ENCODE peak calls at places on chromosomes 16 and 17, in ten cellular contexts. X, D, R, Q, K, I, H, C, V and Y are unnamed samples.
A peak's percentile ranks its signal among the peaks of the same experiment; 100 is the strongest.

GRCh38 chr16:66511615-66512500 is 38.1 kb downstream of the TK2 start:
- DNase-seq in D (no peak), Q (no peak), K (peak; percentile 94), C (no peak), I (no peak), R (no peak), V (no peak), H (no peak), X (no peak), Y (peak; percentile 70)

GRCh38 chr17:33121756-33122155 is 130.1 kb downstream of the SPACA3 start:
- DNase-seq in D (no peak), K (no peak), H (no peak), C (no peak), X (no peak), Q (no peak), I (no peak), R (no peak), V (no peak), Y (no peak)

GRCh38 chr17:29577778-29578211 is 9.3 kb downstream of the TP53I13 start:
- DNase-seq in C (no peak), H (no peak), V (no peak), X (no peak), K (peak; percentile 24), I (no peak), R (no peak), D (no peak), Q (peak; percentile 64), Y (no peak)

GRCh38 chr17:63786117-63786516 is 12.1 kb downstream of the DDX42 start:
- DNase-seq in V (no peak), H (no peak), D (no peak), K (no peak), I (no peak), X (no peak), R (no peak), Q (no peak), C (no peak), Y (no peak)

GRCh38 chr17:81470270-81470943 is 42.2 kb downstream of the ACTG1 start:
- DNase-seq in D (no peak), Q (no peak), K (no peak), R (no peak), H (no peak), I (no peak), C (no peak), V (no peak), X (no peak), Y (no peak)

GRCh38 chr17:40322417-40323315 is 13.7 kb downstream of the RARA start:
- DNase-seq in H (peak; percentile 82), V (no peak), K (peak; percentile 53), D (peak; percentile 75), X (peak; percentile 79), C (no peak), I (peak; percentile 96), R (no peak), Q (peak; percentile 86), Y (peak; percentile 73)

GRCh38 chr16:8430401-8430800 is 159.9 kb downstream of the TMEM114 start:
- DNase-seq in H (no peak), C (no peak), Q (no peak), X (no peak), R (no peak), D (no peak), I (no peak), V (no peak), K (no peak), Y (no peak)

GRCh38 chr16:27972500-27972899 is 91.0 kb downstream of the GSG1L start:
- DNase-seq in C (no peak), I (peak; percentile 72), H (no peak), Q (no peak), K (peak; percentile 44), V (peak; percentile 46), R (peak; percentile 10), X (no peak), D (no peak), Y (peak; percentile 42)

GRCh38 chr16:66660422-66661209 is 35.9 kb downstream of the CMTM4 start:
- DNase-seq in H (no peak), I (no peak), R (peak; percentile 44), K (no peak), Q (peak; percentile 74), V (peak; percentile 67), D (no peak), C (no peak), X (no peak), Y (peak; percentile 91)

GRCh38 chr16:19639986-19640421 is 78.0 kb downstream of the KNOP1 start:
- DNase-seq in C (no peak), I (no peak), V (no peak), K (no peak), Q (no peak), H (no peak), R (no peak), X (no peak), D (no peak), Y (no peak)

GRCh38 chr17:64240261-64240740 is 22.8 kb downstream of the TEX2 start:
- DNase-seq in I (no peak), X (no peak), D (no peak), K (no peak), V (no peak), Q (peak; percentile 38), C (no peak), H (no peak), R (no peak), Y (peak; percentile 9)

GRCh38 chr17:46885415-46885814 is 34.0 kb downstream of the WNT9B start:
- DNase-seq in Q (no peak), I (no peak), K (no peak), H (no peak), R (no peak), C (no peak), D (no peak), V (no peak), X (no peak), Y (no peak)